ENCODE peak calls at places on chromosomes 7 and 10, in five cellular contexts. One of them, this sample, is unnamed.

GRCh38 chr10:970311-971149 is 17.7 kb upstream of the GTPBP4 start:
- DNase-seq in right cardiac atrium: no peak
- DNase-seq in cardiac muscle cell: no peak
- DNase-seq in upper lobe of right lung: peak; percentile 63
- DNase-seq in lower lobe of right lung: no peak
- DNase-seq in this sample: no peak

GRCh38 chr7:954330-955238 is at the start of gene ADAP1:
- DNase-seq in cardiac muscle cell: peak; percentile 77
- DNase-seq in upper lobe of right lung: peak; percentile 82
- DNase-seq in right cardiac atrium: peak; percentile 81
- DNase-seq in lower lobe of right lung: peak; percentile 76
- DNase-seq in this sample: no peak

GRCh38 chr10:97115846-97116245 is 69.9 kb downstream of the SLIT1 start:
- DNase-seq in upper lobe of right lung: no peak
- DNase-seq in cardiac muscle cell: no peak
- DNase-seq in right cardiac atrium: no peak
- DNase-seq in lower lobe of right lung: no peak
- DNase-seq in this sample: no peak

GRCh38 chr10:122230222-122230621 is 40.9 kb upstream of the BTBD16 start:
- DNase-seq in cardiac muscle cell: no peak
- DNase-seq in lower lobe of right lung: no peak
- DNase-seq in upper lobe of right lung: no peak
- DNase-seq in right cardiac atrium: no peak
- DNase-seq in this sample: no peak

GRCh38 chr7:13077466-13077865 is 390.0 kb downstream of the ARL4A start:
- DNase-seq in upper lobe of right lung: no peak
- DNase-seq in lower lobe of right lung: no peak
- DNase-seq in right cardiac atrium: no peak
- DNase-seq in cardiac muscle cell: no peak
- DNase-seq in this sample: no peak

GRCh38 chr7:24987331-24987842 is 7.4 kb upstream of the OSBPL3 start:
- DNase-seq in lower lobe of right lung: no peak
- DNase-seq in cardiac muscle cell: no peak
- DNase-seq in upper lobe of right lung: no peak
- DNase-seq in right cardiac atrium: no peak
- DNase-seq in this sample: no peak

GRCh38 chr10:100349087-100349486 is 2.1 kb downstream of the SCD start:
- DNase-seq in lower lobe of right lung: no peak
- DNase-seq in right cardiac atrium: no peak
- DNase-seq in upper lobe of right lung: no peak
- DNase-seq in cardiac muscle cell: peak; percentile 43
- DNase-seq in this sample: no peak

GRCh38 chr7:134771889-134772288 is 7.5 kb upstream of the CALD1 start:
- DNase-seq in cardiac muscle cell: no peak
- DNase-seq in upper lobe of right lung: no peak
- DNase-seq in right cardiac atrium: no peak
- DNase-seq in lower lobe of right lung: no peak
- DNase-seq in this sample: no peak

GRCh38 chr10:73840403-73841301 is 29.3 kb upstream of the NDST2 start:
- DNase-seq in lower lobe of right lung: no peak
- DNase-seq in right cardiac atrium: no peak
- DNase-seq in upper lobe of right lung: no peak
- DNase-seq in cardiac muscle cell: no peak
- DNase-seq in this sample: no peak

GRCh38 chr7:142443614-142444013 is 185.8 kb upstream of the PRSS58 start:
- DNase-seq in right cardiac atrium: no peak
- DNase-seq in cardiac muscle cell: no peak
- DNase-seq in lower lobe of right lung: no peak
- DNase-seq in upper lobe of right lung: no peak
- DNase-seq in this sample: no peak
- H3K4me3 ChIP-seq in right cardiac atrium: no peak overlapping the region
- H3K4me3 ChIP-seq in cardiac muscle cell: no peak overlapping the region
- H3K4me3 ChIP-seq in lower lobe of right lung: no peak overlapping the region
- H3K4me3 ChIP-seq in upper lobe of right lung: no peak overlapping the region
- H3K4me3 ChIP-seq in this sample: no peak overlapping the region

GRCh38 chr7:131483586-131483985 is 72.8 kb downstream of the PODXL start:
- DNase-seq in cardiac muscle cell: no peak
- DNase-seq in upper lobe of right lung: no peak
- DNase-seq in right cardiac atrium: no peak
- DNase-seq in lower lobe of right lung: no peak
- DNase-seq in this sample: peak; percentile 65

GRCh38 chr7:131476740-131477139 is 79.7 kb downstream of the PODXL start:
- DNase-seq in lower lobe of right lung: no peak
- DNase-seq in upper lobe of right lung: no peak
- DNase-seq in cardiac muscle cell: no peak
- DNase-seq in right cardiac atrium: no peak
- DNase-seq in this sample: no peak

GRCh38 chr7:131486346-131486745 is 70.1 kb downstream of the PODXL start:
- DNase-seq in lower lobe of right lung: no peak
- DNase-seq in upper lobe of right lung: no peak
- DNase-seq in cardiac muscle cell: no peak
- DNase-seq in right cardiac atrium: no peak
- DNase-seq in this sample: no peak

GRCh38 chr7:131482800-131483199 is 73.6 kb downstream of the PODXL start:
- DNase-seq in upper lobe of right lung: no peak
- DNase-seq in cardiac muscle cell: no peak
- DNase-seq in right cardiac atrium: no peak
- DNase-seq in lower lobe of right lung: no peak
- DNase-seq in this sample: no peak

GRCh38 chr7:131480384-131481315 is 75.8 kb downstream of the PODXL start:
- DNase-seq in lower lobe of right lung: no peak
- DNase-seq in right cardiac atrium: no peak
- DNase-seq in upper lobe of right lung: no peak
- DNase-seq in cardiac muscle cell: no peak
- DNase-seq in this sample: no peak
- H3K27ac ChIP-seq in lower lobe of right lung: no peak overlapping the region
- H3K27ac ChIP-seq in right cardiac atrium: no peak overlapping the region
- H3K27ac ChIP-seq in upper lobe of right lung: no peak overlapping the region
- H3K27ac ChIP-seq in cardiac muscle cell: no peak overlapping the region
- H3K27ac ChIP-seq in this sample: no peak overlapping the region

GRCh38 chr10:131162866-131163265 is 148.7 kb downstream of the TCERG1L start:
- DNase-seq in upper lobe of right lung: no peak
- DNase-seq in cardiac muscle cell: no peak
- DNase-seq in right cardiac atrium: no peak
- DNase-seq in lower lobe of right lung: no peak
- DNase-seq in this sample: no peak

GRCh38 chr10:131160219-131160875 is 151.2 kb downstream of the TCERG1L start:
- DNase-seq in lower lobe of right lung: no peak
- DNase-seq in right cardiac atrium: no peak
- DNase-seq in cardiac muscle cell: no peak
- DNase-seq in upper lobe of right lung: peak; percentile 51
- DNase-seq in this sample: no peak

GRCh38 chr10:131162211-131162610 is 149.3 kb downstream of the TCERG1L start:
- DNase-seq in cardiac muscle cell: peak; percentile 24
- DNase-seq in upper lobe of right lung: no peak
- DNase-seq in lower lobe of right lung: no peak
- DNase-seq in right cardiac atrium: no peak
- DNase-seq in this sample: no peak

GRCh38 chr10:131159771-131160170 is 151.8 kb downstream of the TCERG1L start:
- DNase-seq in lower lobe of right lung: no peak
- DNase-seq in upper lobe of right lung: peak; percentile 25
- DNase-seq in cardiac muscle cell: no peak
- DNase-seq in right cardiac atrium: no peak
- DNase-seq in this sample: no peak

GRCh38 chr10:131161087-131161486 is 150.4 kb downstream of the TCERG1L start:
- DNase-seq in right cardiac atrium: no peak
- DNase-seq in upper lobe of right lung: no peak
- DNase-seq in cardiac muscle cell: no peak
- DNase-seq in lower lobe of right lung: no peak
- DNase-seq in this sample: no peak
- H3K4me3 ChIP-seq in right cardiac atrium: no peak overlapping the region
- H3K4me3 ChIP-seq in upper lobe of right lung: no peak overlapping the region
- H3K4me3 ChIP-seq in cardiac muscle cell: no peak overlapping the region
- H3K4me3 ChIP-seq in lower lobe of right lung: no peak overlapping the region
- H3K4me3 ChIP-seq in this sample: no peak overlapping the region

GRCh38 chr10:68562666-68563522 is 2.8 kb downstream of the TET1 start:
- DNase-seq in lower lobe of right lung: no peak
- DNase-seq in right cardiac atrium: no peak
- DNase-seq in upper lobe of right lung: no peak
- DNase-seq in cardiac muscle cell: peak; percentile 49
- DNase-seq in this sample: peak; percentile 27
- H3K27ac ChIP-seq in lower lobe of right lung: no peak overlapping the region
- H3K27ac ChIP-seq in right cardiac atrium: no peak overlapping the region
- H3K27ac ChIP-seq in upper lobe of right lung: no peak overlapping the region
- H3K27ac ChIP-seq in cardiac muscle cell: peak overlapping the region; percentile 81
- H3K27ac ChIP-seq in this sample: peak overlapping the region; percentile 48

GRCh38 chr7:137695942-137696341 is 150.8 kb downstream of the DGKI start:
- DNase-seq in right cardiac atrium: no peak
- DNase-seq in cardiac muscle cell: no peak
- DNase-seq in lower lobe of right lung: no peak
- DNase-seq in upper lobe of right lung: no peak
- DNase-seq in this sample: no peak
- H3K4me3 ChIP-seq in right cardiac atrium: no peak overlapping the region
- H3K4me3 ChIP-seq in cardiac muscle cell: no peak overlapping the region
- H3K4me3 ChIP-seq in lower lobe of right lung: no peak overlapping the region
- H3K4me3 ChIP-seq in upper lobe of right lung: no peak overlapping the region
- H3K4me3 ChIP-seq in this sample: no peak overlapping the region

GRCh38 chr10:130024779-130025178 is 60.7 kb upstream of the EBF3 start:
- DNase-seq in lower lobe of right lung: no peak
- DNase-seq in upper lobe of right lung: no peak
- DNase-seq in right cardiac atrium: no peak
- DNase-seq in cardiac muscle cell: no peak
- DNase-seq in this sample: no peak
- H3K27ac ChIP-seq in lower lobe of right lung: no peak overlapping the region
- H3K27ac ChIP-seq in upper lobe of right lung: no peak overlapping the region
- H3K27ac ChIP-seq in right cardiac atrium: no peak overlapping the region
- H3K27ac ChIP-seq in cardiac muscle cell: no peak overlapping the region
- H3K27ac ChIP-seq in this sample: no peak overlapping the region

This sample was measured in MM.1S.